ENCODE peak calls at places on chromosome 22, in ten cellular contexts. Q is Calu3, M is progenitor cell of endocrine pancreas, B is A549, U is K562, A is neural progenitor cell, G is AG09319, J is OCI-LY7, K is keratinocyte, O is mammary epithelial cell. D is an unnamed sample.

GRCh38 chr22:22692707-22693530 is 48.5 kb downstream of the GGTLC2 start:
- DNase-seq in Q (peak), M (peak), B (peak), U (peak), A (peak), G (no peak), J (peak), K (no peak), O (peak), D (peak)

GRCh38 chr22:47061226-47061625 is 298.8 kb downstream of the TBC1D22A start:
- DNase-seq in Q (no peak), M (no peak), B (no peak), U (no peak), A (no peak), G (no peak), J (no peak), K (no peak), O (no peak), D (no peak)

GRCh38 chr22:19201130-19201857 is 22.8 kb upstream of the SLC25A1 start:
- DNase-seq in Q (no peak), M (no peak), B (no peak), U (no peak), A (no peak), G (no peak), J (no peak), K (no peak), O (no peak), D (no peak)

GRCh38 chr22:28838971-28839370 is 38.6 kb upstream of the XBP1 start:
- DNase-seq in Q (no peak), M (no peak), B (no peak), U (no peak), A (no peak), G (no peak), J (no peak), K (no peak), O (no peak), D (no peak)

GRCh38 chr22:47449508-47450270 is 687.2 kb downstream of the TBC1D22A start:
- DNase-seq in Q (no peak), M (no peak), B (no peak), U (no peak), A (no peak), G (no peak), J (no peak), K (no peak), O (no peak), D (no peak)

GRCh38 chr22:29122041-29122440 is 49.2 kb downstream of the KREMEN1 start:
- DNase-seq in Q (no peak), M (no peak), B (no peak), U (no peak), A (no peak), G (no peak), J (no peak), K (no peak), O (no peak), D (no peak)

GRCh38 chr22:27331526-27332281 is 469.9 kb downstream of the MN1 start:
- DNase-seq in Q (peak), M (peak), B (peak), U (no peak), A (peak), G (no peak), J (no peak), K (no peak), O (no peak), D (peak)

GRCh38 chr22:38347181-38347943 is 30.1 kb upstream of the CSNK1E start:
- DNase-seq in Q (no peak), M (no peak), B (no peak), U (no peak), A (no peak), G (no peak), J (no peak), K (no peak), O (no peak), D (no peak)

GRCh38 chr22:43331064-43331435 is 12.1 kb downstream of the SCUBE1 start:
- DNase-seq in Q (no peak), M (no peak), B (no peak), U (no peak), A (no peak), G (no peak), J (no peak), K (no peak), O (no peak), D (no peak)

GRCh38 chr22:49176956-49177355 is 650.7 kb downstream of the BRD1 start:
- DNase-seq in Q (no peak), M (no peak), B (no peak), U (no peak), A (no peak), G (no peak), J (no peak), K (no peak), O (no peak), D (no peak)

GRCh38 chr22:35894937-35895708 is 133.5 kb downstream of the RBFOX2 start:
- DNase-seq in Q (no peak), M (no peak), B (no peak), U (no peak), A (peak), G (peak), J (peak), K (peak), O (peak), D (peak)

GRCh38 chr22:33018232-33018864 is 39.8 kb downstream of the SYN3 start:
- DNase-seq in Q (peak), M (peak), B (peak), U (peak), A (peak), G (peak), J (peak), K (no peak), O (no peak), D (peak)

GRCh38 chr22:28903080-28903479 is 19.7 kb downstream of the ZNRF3 start:
- DNase-seq in Q (no peak), M (no peak), B (no peak), U (no peak), A (no peak), G (no peak), J (no peak), K (no peak), O (no peak), D (no peak)

GRCh38 chr22:28297504-28297903 is 378.4 kb upstream of the PITPNB start:
- DNase-seq in Q (no peak), M (no peak), B (no peak), U (no peak), A (no peak), G (no peak), J (no peak), K (no peak), O (no peak), D (peak)

GRCh38 chr22:22408731-22409696 is 99.5 kb downstream of the ZNF280B start:
- DNase-seq in Q (peak), M (no peak), B (peak), U (peak), A (peak), G (no peak), J (peak), K (no peak), O (peak), D (peak)

GRCh38 chr22:43014062-43014875 is 680 bp downstream of the PACSIN2 start:
- DNase-seq in Q (peak), M (peak), B (no peak), U (peak), A (peak), G (no peak), J (peak), K (no peak), O (no peak), D (peak)

GRCh38 chr22:34055525-34056200 is 135.4 kb upstream of the LARGE1 start:
- DNase-seq in Q (no peak), M (peak), B (peak), U (peak), A (peak), G (no peak), J (peak), K (no peak), O (peak), D (peak)

GRCh38 chr22:17164392-17165024 is 5.4 kb upstream of the HDHD5 start:
- DNase-seq in Q (no peak), M (no peak), B (peak), U (peak), A (no peak), G (no peak), J (no peak), K (no peak), O (no peak), D (no peak)

GRCh38 chr22:45190473-45190872 is 26.7 kb downstream of the NUP50 start:
- DNase-seq in Q (no peak), M (no peak), B (no peak), U (no peak), A (no peak), G (no peak), J (no peak), K (no peak), O (no peak), D (no peak)

GRCh38 chr22:28799834-28800307 is 498 bp downstream of the XBP1 start:
- DNase-seq in Q (peak), M (peak), B (no peak), U (peak), A (peak), G (peak), J (peak), K (no peak), O (peak), D (peak)

GRCh38 chr22:49966716-49967332 is 6.3 kb downstream of the PIM3 start:
- DNase-seq in Q (no peak), M (peak), B (no peak), U (peak), A (peak), G (no peak), J (no peak), K (no peak), O (no peak), D (peak)

GRCh38 chr22:27965547-27965946 is 46.5 kb upstream of the PITPNB start:
- DNase-seq in Q (no peak), M (no peak), B (no peak), U (no peak), A (no peak), G (no peak), J (no peak), K (no peak), O (no peak), D (no peak)

GRCh38 chr22:39253427-39254070 is 8.8 kb upstream of the PDGFB start:
- DNase-seq in Q (peak), M (no peak), B (peak), U (peak), A (no peak), G (no peak), J (no peak), K (no peak), O (peak), D (peak)

GRCh38 chr22:28103596-28103995 is 184.5 kb upstream of the PITPNB start:
- DNase-seq in Q (no peak), M (no peak), B (no peak), U (no peak), A (no peak), G (no peak), J (no peak), K (no peak), O (no peak), D (no peak)

GRCh38 chr22:19887251-19887985 is 32.7 kb upstream of the GNB1L start:
- DNase-seq in Q (no peak), M (no peak), B (no peak), U (no peak), A (no peak), G (no peak), J (no peak), K (no peak), O (no peak), D (no peak)

GRCh38 chr22:44396727-44397722 is 84.3 kb upstream of the SHISAL1 start:
- DNase-seq in Q (no peak), M (peak), B (no peak), U (no peak), A (no peak), G (no peak), J (no peak), K (no peak), O (no peak), D (no peak)

GRCh38 chr22:22605074-22605404 is 39.4 kb upstream of the GGTLC2 start:
- DNase-seq in Q (no peak), M (no peak), B (no peak), U (no peak), A (no peak), G (no peak), J (peak), K (no peak), O (no peak), D (no peak)

GRCh38 chr22:45709866-45710265 is 38.2 kb downstream of the ATXN10 start:
- DNase-seq in Q (no peak), M (no peak), B (no peak), U (no peak), A (no peak), G (no peak), J (no peak), K (no peak), O (peak), D (no peak)

GRCh38 chr22:37254206-37254866 is 10.3 kb upstream of the RAC2 start:
- DNase-seq in Q (peak), M (no peak), B (no peak), U (no peak), A (no peak), G (no peak), J (no peak), K (peak), O (peak), D (no peak)

GRCh38 chr22:25144522-25144921 is 55.1 kb upstream of the CRYBB3 start:
- DNase-seq in Q (no peak), M (no peak), B (no peak), U (no peak), A (no peak), G (no peak), J (no peak), K (no peak), O (no peak), D (no peak)

GRCh38 chr22:25146311-25146710 is 53.3 kb upstream of the CRYBB3 start:
- DNase-seq in Q (no peak), M (no peak), B (no peak), U (no peak), A (no peak), G (no peak), J (no peak), K (no peak), O (no peak), D (no peak)

GRCh38 chr22:25139062-25139461 is 60.6 kb upstream of the CRYBB3 start:
- DNase-seq in Q (no peak), M (no peak), B (no peak), U (no peak), A (no peak), G (no peak), J (no peak), K (no peak), O (no peak), D (no peak)

GRCh38 chr22:25143161-25144076 is 56.2 kb upstream of the CRYBB3 start:
- DNase-seq in Q (no peak), M (no peak), B (no peak), U (no peak), A (no peak), G (no peak), J (no peak), K (no peak), O (no peak), D (peak)

GRCh38 chr22:25141994-25142620 is 57.6 kb upstream of the CRYBB3 start:
- DNase-seq in Q (no peak), M (no peak), B (no peak), U (no peak), A (peak), G (no peak), J (no peak), K (no peak), O (no peak), D (no peak)
- TF ChIP-seq CTCF in Q (no peak), M (no peak), B (no peak), U (no peak), A (peak), G (no peak), J (no peak), K (no peak), O (no peak), D (no peak)

GRCh38 chr22:41672780-41673509 is 15.7 kb downstream of the SNU13 start:
- DNase-seq in Q (no peak), M (no peak), B (peak), U (no peak), A (no peak), G (no peak), J (peak), K (no peak), O (no peak), D (no peak)
- TF ChIP-seq CTCF in Q (no peak), M (peak), B (peak), U (peak), A (peak), G (peak), J (peak), K (peak), O (peak), D (no peak)

GRCh38 chr22:40535189-40535512 is 101.4 kb downstream of the MRTFA start:
- DNase-seq in Q (no peak), M (no peak), B (no peak), U (no peak), A (no peak), G (no peak), J (no peak), K (no peak), O (no peak), D (no peak)
- TF ChIP-seq CTCF in Q (no peak), M (no peak), B (no peak), U (no peak), A (no peak), G (no peak), J (no peak), K (no peak), O (no peak), D (no peak)

DNA sequence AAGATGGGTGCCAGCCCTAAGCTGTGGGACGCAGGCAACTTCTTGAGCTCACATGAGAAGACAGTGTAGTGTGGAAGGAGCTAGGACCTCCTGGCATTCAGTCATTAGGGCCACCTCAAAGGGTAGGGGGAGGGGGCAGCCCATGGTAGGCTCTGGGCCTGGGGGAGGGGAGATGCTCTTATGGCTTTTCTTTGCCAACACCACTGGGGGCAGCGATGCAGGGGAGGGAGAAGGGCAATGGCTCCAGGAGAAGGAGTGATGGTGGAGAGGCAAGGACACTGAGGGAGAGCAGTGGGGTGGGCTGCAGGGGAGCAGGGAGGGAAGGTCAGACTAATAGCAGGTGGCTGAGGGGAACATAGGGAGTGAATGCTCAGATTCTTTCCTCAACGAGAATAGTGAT is 63.3 kb upstream of the SUSD2 start:
- DNase-seq in Q (peak), M (no peak), B (no peak), U (peak), A (peak), G (no peak), J (no peak), K (no peak), O (no peak), D (peak)
- TF ChIP-seq CTCF in Q (no peak), M (no peak), B (no peak), U (no peak), A (no peak), G (no peak), J (peak), K (no peak), O (no peak), D (peak)

GRCh38 chr22:30219668-30220278 is 26.8 kb downstream of the LIF start:
- DNase-seq in Q (no peak), M (no peak), B (no peak), U (no peak), A (no peak), G (no peak), J (no peak), K (no peak), O (no peak), D (no peak)

GRCh38 chr22:30221121-30221992 is 25.2 kb downstream of the LIF start:
- DNase-seq in Q (no peak), M (no peak), B (no peak), U (no peak), A (no peak), G (no peak), J (peak), K (no peak), O (no peak), D (no peak)

GRCh38 chr22:30220338-30221009 is 26.1 kb downstream of the LIF start:
- DNase-seq in Q (no peak), M (no peak), B (no peak), U (no peak), A (no peak), G (no peak), J (no peak), K (no peak), O (no peak), D (no peak)

GRCh38 chr22:30217698-30218565 is 28.6 kb downstream of the LIF start:
- DNase-seq in Q (no peak), M (no peak), B (no peak), U (no peak), A (no peak), G (no peak), J (no peak), K (no peak), O (peak), D (no peak)

GRCh38 chr22:30219049-30219448 is 27.5 kb downstream of the LIF start:
- DNase-seq in Q (no peak), M (no peak), B (no peak), U (peak), A (no peak), G (no peak), J (no peak), K (no peak), O (no peak), D (no peak)
- TF ChIP-seq CTCF in Q (no peak), M (peak), B (no peak), U (peak), A (peak), G (no peak), J (no peak), K (no peak), O (no peak), D (no peak)

DNA sequence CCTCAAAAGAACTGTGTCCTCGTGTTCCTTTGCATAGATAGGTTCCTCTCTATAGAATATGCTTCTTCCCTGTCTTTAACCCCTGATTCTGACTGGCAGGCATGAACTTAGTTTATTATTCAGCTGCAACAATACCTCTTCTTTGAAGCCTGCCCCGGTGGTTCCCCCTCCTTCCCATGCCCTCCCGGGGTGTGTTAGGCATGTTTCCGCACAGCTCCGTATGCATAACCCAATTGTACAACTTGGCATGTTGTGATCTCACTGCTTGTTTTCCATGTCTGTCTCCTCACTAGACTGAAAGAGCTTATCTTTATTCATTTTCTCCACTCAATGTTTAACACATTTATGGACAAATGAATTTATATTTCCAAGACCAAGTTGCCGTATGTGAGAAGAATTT is 72.6 kb downstream of the DEPDC5 start:
- DNase-seq in Q (no peak), M (no peak), B (no peak), U (no peak), A (no peak), G (no peak), J (no peak), K (no peak), O (peak), D (no peak)
- TF ChIP-seq CTCF in Q (no peak), M (no peak), B (no peak), U (no peak), A (no peak), G (no peak), J (no peak), K (no peak), O (no peak), D (no peak)